ENCODE peak calls at places on chromosomes 4 and X, in four cellular contexts. One of them, this sample, is unnamed.

GRCh38 chr4:101018836-101019235 is 328.5 kb downstream of the PPP3CA start:
- DNase-seq in tibial nerve: no peak
- DNase-seq in GM13977: peak
- DNase-seq in brain microvascular endothelial cell: no peak
- DNase-seq in this sample: no peak

GRCh38 chr4:17284323-17285175 is 227.3 kb downstream of the QDPR start:
- DNase-seq in tibial nerve: no peak
- DNase-seq in GM13977: no peak
- DNase-seq in brain microvascular endothelial cell: no peak
- DNase-seq in this sample: no peak

GRCh38 chr4:184448828-184449227 is 25.5 kb downstream of the IRF2 start:
- DNase-seq in GM13977: peak
- DNase-seq in brain microvascular endothelial cell: peak
- DNase-seq in tibial nerve: no peak
- DNase-seq in this sample: peak

GRCh38 chrX:9286234-9286633 is 178.6 kb upstream of the TBL1X start:
- DNase-seq in GM13977: no peak
- DNase-seq in tibial nerve: no peak
- DNase-seq in brain microvascular endothelial cell: no peak
- DNase-seq in this sample: peak

GRCh38 chrX:108270739-108271396 is 167.4 kb downstream of the COL4A6 start:
- DNase-seq in tibial nerve: no peak
- DNase-seq in GM13977: no peak
- DNase-seq in brain microvascular endothelial cell: no peak
- DNase-seq in this sample: no peak

GRCh38 chr4:189124149-189124758 is 816.4 kb upstream of the FRG1 start:
- DNase-seq in brain microvascular endothelial cell: peak
- DNase-seq in tibial nerve: no peak
- DNase-seq in GM13977: no peak
- DNase-seq in this sample: no peak

GRCh38 chr4:177051473-177052060 is 258.1 kb upstream of the NEIL3 start:
- DNase-seq in tibial nerve: no peak
- DNase-seq in brain microvascular endothelial cell: no peak
- DNase-seq in GM13977: peak
- DNase-seq in this sample: no peak

GRCh38 chr4:142961866-142962265 is 115.8 kb upstream of the INPP4B start:
- DNase-seq in brain microvascular endothelial cell: no peak
- DNase-seq in tibial nerve: no peak
- DNase-seq in GM13977: no peak
- DNase-seq in this sample: no peak

GRCh38 chr4:92433272-92433758 is 129.5 kb downstream of the GRID2 start:
- DNase-seq in tibial nerve: no peak
- DNase-seq in GM13977: no peak
- DNase-seq in brain microvascular endothelial cell: no peak
- DNase-seq in this sample: no peak

GRCh38 chr4:14157262-14157661 is 529.7 kb upstream of the BOD1L1 start:
- DNase-seq in tibial nerve: no peak
- DNase-seq in brain microvascular endothelial cell: no peak
- DNase-seq in GM13977: peak
- DNase-seq in this sample: no peak

GRCh38 chr4:121814756-121815155 is 8.9 kb downstream of the CCNA2 start:
- DNase-seq in tibial nerve: no peak
- DNase-seq in brain microvascular endothelial cell: no peak
- DNase-seq in GM13977: no peak
- DNase-seq in this sample: no peak

GRCh38 chrX:119503484-119503861 is 35.2 kb downstream of the SLC25A5 start:
- DNase-seq in GM13977: no peak
- DNase-seq in tibial nerve: no peak
- DNase-seq in brain microvascular endothelial cell: peak
- DNase-seq in this sample: peak

GRCh38 chr4:1345905-1346780 is 865 bp upstream of the UVSSA start:
- DNase-seq in tibial nerve: no peak
- DNase-seq in brain microvascular endothelial cell: peak
- DNase-seq in GM13977: peak
- DNase-seq in this sample: peak
- TF ChIP-seq CTCF in tibial nerve: peak
- TF ChIP-seq CTCF in brain microvascular endothelial cell: no peak
- TF ChIP-seq CTCF in GM13977: peak
- TF ChIP-seq CTCF in this sample: no peak

DNA sequence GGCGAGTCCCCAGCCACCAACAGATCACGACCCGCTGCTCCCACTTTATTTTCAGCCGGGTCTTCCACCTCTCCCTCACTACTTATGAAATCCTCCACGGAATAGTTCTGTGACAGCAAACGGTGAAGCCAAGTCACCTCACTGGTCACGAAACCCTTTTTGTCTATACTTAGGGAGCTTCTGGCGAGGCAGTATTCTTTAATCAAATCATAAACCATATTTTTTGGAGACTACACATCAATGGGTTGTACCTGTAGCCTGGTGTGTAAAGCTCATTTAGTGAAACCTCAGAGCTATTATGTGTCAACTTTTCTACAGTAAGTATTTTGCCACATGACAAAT is 809 bp upstream of the H2AZ1 start:
- DNase-seq in tibial nerve: no peak
- DNase-seq in GM13977: no peak
- DNase-seq in brain microvascular endothelial cell: no peak
- DNase-seq in this sample: no peak
- TF ChIP-seq CTCF in tibial nerve: no peak
- TF ChIP-seq CTCF in GM13977: no peak
- TF ChIP-seq CTCF in brain microvascular endothelial cell: no peak
- TF ChIP-seq CTCF in this sample: no peak

GRCh38 chr4:140423106-140423505 is 4.3 kb downstream of the CLGN start:
- DNase-seq in brain microvascular endothelial cell: no peak
- DNase-seq in GM13977: no peak
- DNase-seq in tibial nerve: no peak
- DNase-seq in this sample: no peak

GRCh38 chr4:140427104-140427918 is at the start of gene CLGN:
- DNase-seq in tibial nerve: no peak
- DNase-seq in GM13977: peak
- DNase-seq in brain microvascular endothelial cell: peak
- DNase-seq in this sample: peak

GRCh38 chr4:140427919-140428471 is 547 bp upstream of the CLGN start:
- DNase-seq in brain microvascular endothelial cell: no peak
- DNase-seq in GM13977: no peak
- DNase-seq in tibial nerve: no peak
- DNase-seq in this sample: no peak

GRCh38 chr4:140426610-140427103 is 791 bp downstream of the CLGN start:
- DNase-seq in brain microvascular endothelial cell: no peak
- DNase-seq in GM13977: peak
- DNase-seq in tibial nerve: no peak
- DNase-seq in this sample: no peak
- TF ChIP-seq CTCF in brain microvascular endothelial cell: peak
- TF ChIP-seq CTCF in GM13977: no peak
- TF ChIP-seq CTCF in tibial nerve: no peak
- TF ChIP-seq CTCF in this sample: no peak

DNA sequence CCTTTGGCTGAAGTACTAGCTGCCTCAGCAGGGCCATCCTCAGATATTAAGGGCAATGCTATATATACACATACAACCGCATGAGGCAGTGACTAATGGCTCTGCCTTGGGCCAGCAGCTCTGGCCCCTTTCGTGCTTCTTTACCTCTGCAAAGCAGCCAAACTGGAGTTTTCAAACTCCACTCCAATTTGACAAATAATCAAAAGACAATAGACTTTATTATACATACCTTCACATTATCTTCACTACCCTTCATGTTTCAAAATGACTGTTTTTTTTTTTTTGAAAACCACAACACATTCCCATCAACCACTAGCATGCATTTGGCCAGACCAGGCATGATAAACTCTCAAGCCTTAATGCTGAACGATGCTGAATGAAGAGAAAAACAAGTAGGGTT is 187.7 kb downstream of the ENOX2 start:
- DNase-seq in brain microvascular endothelial cell: peak
- DNase-seq in tibial nerve: no peak
- DNase-seq in GM13977: no peak
- DNase-seq in this sample: no peak
- TF ChIP-seq CTCF in brain microvascular endothelial cell: no peak
- TF ChIP-seq CTCF in tibial nerve: no peak
- TF ChIP-seq CTCF in GM13977: no peak
- TF ChIP-seq CTCF in this sample: no peak